ENCODE peak calls at places on chromosomes 4 and X, in six cellular contexts. A is GM12878, S is K562, Y is endothelial cell of umbilical vein, K is HepG2, E is A549. Q is an unnamed sample.

GRCh38 chr4:35525192-35525978 is 718.9 kb downstream of the ARAP2 start:
- DNase-seq in A (no peak), S (no peak), Y (no peak), K (no peak), E (no peak), Q (no peak)

GRCh38 chr4:1470816-1471442 is 64.7 kb upstream of the NKX1-1 start:
- DNase-seq in A (no peak), S (no peak), Y (no peak), K (no peak), E (no peak), Q (no peak)

GRCh38 chr4:158934996-158935669 is 166.3 kb downstream of the FNIP2 start:
- DNase-seq in A (no peak), S (no peak), Y (no peak), K (no peak), E (no peak), Q (no peak)

GRCh38 chrX:19554786-19555185 is 39.5 kb upstream of the MAP3K15 start:
- DNase-seq in A (peak), S (no peak), Y (no peak), K (no peak), E (no peak), Q (no peak)

GRCh38 chr4:125346616-125347015 is 31.9 kb downstream of the FAT4 start:
- DNase-seq in A (no peak), S (no peak), Y (no peak), K (no peak), E (no peak), Q (no peak)

GRCh38 chrX:13339607-13340006 is 19.8 kb upstream of the ATXN3L start:
- DNase-seq in A (no peak), S (no peak), Y (no peak), K (no peak), E (no peak), Q (no peak)

GRCh38 chr4:148444296-148445070 is 2.3 kb upstream of the NR3C2 start:
- DNase-seq in A (no peak), S (no peak), Y (peak), K (no peak), E (no peak), Q (no peak)

GRCh38 chrX:80799616-80800015 is 10.1 kb downstream of the BRWD3 start:
- DNase-seq in A (no peak), S (no peak), Y (no peak), K (no peak), E (no peak), Q (no peak)

GRCh38 chr4:150078996-150079581 is 844 bp downstream of the DCLK2 start:
- DNase-seq in A (no peak), S (no peak), Y (no peak), K (no peak), E (peak), Q (no peak)

GRCh38 chr4:29541757-29542156 is 1178.4 kb upstream of the PCDH7 start:
- DNase-seq in A (no peak), S (no peak), Y (no peak), K (no peak), E (no peak), Q (no peak)

GRCh38 chr4:55329012-55329411 is 17.0 kb upstream of the SRD5A3 start:
- DNase-seq in A (no peak), S (no peak), Y (no peak), K (no peak), E (no peak), Q (no peak)

GRCh38 chr4:138199568-138200235 is 42.4 kb downstream of the SLC7A11 start:
- DNase-seq in A (no peak), S (no peak), Y (peak), K (peak), E (peak), Q (no peak)

GRCh38 chrX:49876750-49877149 is 2.5 kb upstream of the USP27X start:
- DNase-seq in A (no peak), S (peak), Y (peak), K (peak), E (peak), Q (peak)

GRCh38 chr4:156298230-156298629 is 344.6 kb upstream of the CTSO start:
- DNase-seq in A (no peak), S (no peak), Y (peak), K (no peak), E (peak), Q (no peak)

GRCh38 chr4:9918475-9918874 is 102.8 kb downstream of the SLC2A9 start:
- DNase-seq in A (no peak), S (no peak), Y (no peak), K (no peak), E (no peak), Q (no peak)

GRCh38 chrX:17242470-17242869 is 132.5 kb upstream of the NHS start:
- DNase-seq in A (no peak), S (peak), Y (peak), K (peak), E (peak), Q (peak)

GRCh38 chrX:15973299-15973698 is 118.7 kb upstream of the AP1S2 start:
- DNase-seq in A (peak), S (peak), Y (peak), K (peak), E (peak), Q (peak)

GRCh38 chrX:40539214-40540142 is 41.3 kb upstream of the ATP6AP2 start:
- DNase-seq in A (peak), S (peak), Y (no peak), K (no peak), E (no peak), Q (peak)

GRCh38 chr4:53100801-53101581 is 238.9 kb downstream of the RASL11B start:
- DNase-seq in A (no peak), S (no peak), Y (peak), K (no peak), E (no peak), Q (no peak)

GRCh38 chrX:56736219-56736618 is 7.2 kb downstream of the NBDY start:
- DNase-seq in A (no peak), S (no peak), Y (no peak), K (no peak), E (no peak), Q (no peak)

GRCh38 chrX:148984238-148984637 is 483.8 kb downstream of the AFF2 start:
- DNase-seq in A (no peak), S (no peak), Y (no peak), K (no peak), E (no peak), Q (no peak)

GRCh38 chr4:71559957-71560541 is 221.2 kb downstream of the SLC4A4 start:
- DNase-seq in A (no peak), S (no peak), Y (peak), K (no peak), E (peak), Q (no peak)

GRCh38 chr4:121648518-121648917 is 48.3 kb downstream of the ANXA5 start:
- DNase-seq in A (no peak), S (no peak), Y (no peak), K (no peak), E (no peak), Q (no peak)

GRCh38 chr4:100926039-100926717 is 408.4 kb upstream of the EMCN start:
- DNase-seq in A (no peak), S (no peak), Y (no peak), K (no peak), E (no peak), Q (no peak)

GRCh38 chrX:1249101-1249887 is 19.3 kb upstream of the CSF2RA start:
- DNase-seq in A (peak), S (no peak), Y (no peak), K (peak), E (peak), Q (peak)

GRCh38 chrX:108443065-108443464 is 3.4 kb downstream of the COL4A5 start:
- DNase-seq in A (no peak), S (no peak), Y (peak), K (no peak), E (no peak), Q (no peak)

GRCh38 chr4:137755033-137755471 is 222.8 kb upstream of the PCDH18 start:
- DNase-seq in A (no peak), S (no peak), Y (no peak), K (no peak), E (peak), Q (no peak)

GRCh38 chr4:1008840-1009646 is 2.4 kb upstream of the FGFRL1 start:
- DNase-seq in A (no peak), S (no peak), Y (peak), K (no peak), E (no peak), Q (peak)

GRCh38 chr4:124833831-124834505 is 121.4 kb upstream of the ANKRD50 start:
- DNase-seq in A (no peak), S (no peak), Y (no peak), K (no peak), E (no peak), Q (no peak)

GRCh38 chr4:168569066-168569908 is 72.4 kb downstream of the PALLD start:
- DNase-seq in A (no peak), S (peak), Y (peak), K (peak), E (peak), Q (no peak)

GRCh38 chr4:57156242-57156990 is 46.2 kb upstream of the IGFBP7 start:
- DNase-seq in A (no peak), S (no peak), Y (no peak), K (no peak), E (peak), Q (no peak)
- TF ChIP-seq MYC in A (no peak), S (no peak), Y (no peak), K (no peak), E (no peak), Q (no peak)

GRCh38 chrX:44489515-44489914 is 53.1 kb downstream of the FUNDC1 start:
- DNase-seq in A (no peak), S (no peak), Y (no peak), K (no peak), E (no peak), Q (no peak)
- TF ChIP-seq MYC in A (no peak), S (no peak), Y (no peak), K (no peak), E (no peak), Q (no peak)

DNA sequence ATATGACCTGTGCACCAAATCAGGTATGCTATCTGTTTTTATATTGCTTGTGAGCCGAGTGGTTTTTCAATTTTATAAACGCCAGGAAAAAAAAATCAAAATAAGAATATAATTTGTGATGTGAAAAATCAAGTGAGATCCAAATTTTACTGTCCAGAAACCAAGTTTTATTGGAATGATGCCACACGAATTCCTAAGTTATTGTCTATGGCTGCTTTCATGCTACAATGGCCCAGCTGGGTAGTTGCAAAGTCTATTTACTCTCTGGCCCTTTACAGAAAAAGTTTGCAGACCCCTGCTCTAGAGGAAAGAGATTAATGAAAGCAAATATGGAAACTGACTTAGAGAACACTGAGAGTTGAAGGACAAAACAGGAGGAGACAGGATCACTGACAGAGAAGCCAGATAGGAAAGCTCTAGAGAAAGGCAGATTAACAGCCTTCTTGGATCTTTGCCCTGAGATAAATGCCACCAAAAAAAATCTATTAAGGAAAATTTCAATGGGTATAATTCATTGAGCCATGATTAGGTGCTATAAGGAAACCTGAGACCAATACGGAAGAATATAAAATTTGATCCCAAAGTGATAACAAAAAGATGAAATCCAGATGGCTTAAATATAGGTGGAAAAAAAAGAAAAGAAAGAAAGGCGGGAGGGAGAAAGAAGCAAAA is 29.8 kb downstream of the PRSS12 start:
- DNase-seq in A (no peak), S (no peak), Y (no peak), K (no peak), E (no peak), Q (no peak)
- TF ChIP-seq MYC in A (no peak), S (no peak), Y (no peak), K (no peak), E (no peak), Q (no peak)

GRCh38 chr4:40581254-40582140 is 48.2 kb downstream of the RBM47 start:
- DNase-seq in A (no peak), S (no peak), Y (no peak), K (no peak), E (no peak), Q (no peak)
- TF ChIP-seq MYC in A (no peak), S (no peak), Y (no peak), K (no peak), E (no peak), Q (no peak)

GRCh38 chr4:6157926-6158325 is 42.4 kb downstream of the JAKMIP1 start:
- DNase-seq in A (no peak), S (no peak), Y (no peak), K (no peak), E (no peak), Q (no peak)
- TF ChIP-seq MYC in A (no peak), S (no peak), Y (no peak), K (no peak), E (no peak), Q (no peak)